ENCODE peak calls at places on chromosome 22, in six cellular contexts. K is lower lobe of right lung, C is endothelial cell, U is epithelial cell of proximal tubule, W is body of pancreas, B is Caco-2. X is an unnamed sample.

GRCh38 chr22:49791682-49792081 is 36.0 kb downstream of the BRD1 start:
- DNase-seq in K (no peak), C (no peak), U (no peak), W (no peak), B (no peak), X (no peak)

GRCh38 chr22:25702046-25702445 is 39.9 kb upstream of the MYO18B start:
- DNase-seq in K (no peak), C (no peak), U (no peak), W (no peak), B (no peak), X (no peak)

GRCh38 chr22:19178065-19178658 is 374 bp downstream of the SLC25A1 start:
- DNase-seq in K (peak; percentile 74), C (peak; percentile 48), U (no peak), W (peak; percentile 63), B (peak; percentile 73), X (peak; percentile 73)

GRCh38 chr22:24592846-24593809 is at the start of gene LRRC75B:
- DNase-seq in K (peak; percentile 91), C (peak; percentile 83), U (no peak), W (peak; percentile 84), B (peak; percentile 95), X (peak; percentile 89)

GRCh38 chr22:44615602-44616180 is 86.3 kb upstream of the PRR5 start:
- DNase-seq in K (peak; percentile 21), C (no peak), U (no peak), W (no peak), B (no peak), X (no peak)

GRCh38 chr22:44430716-44431115 is 67.3 kb downstream of the RTL6 start:
- DNase-seq in K (no peak), C (no peak), U (no peak), W (no peak), B (no peak), X (no peak)

GRCh38 chr22:49255154-49255553 is 572.5 kb downstream of the BRD1 start:
- DNase-seq in K (no peak), C (no peak), U (no peak), W (no peak), B (no peak), X (no peak)

GRCh38 chr22:27512283-27512761 is 289.2 kb downstream of the MN1 start:
- DNase-seq in K (peak; percentile 61), C (no peak), U (no peak), W (peak; percentile 63), B (no peak), X (no peak)

GRCh38 chr22:42596376-42596775 is 18.3 kb downstream of the POLDIP3 start:
- DNase-seq in K (no peak), C (no peak), U (no peak), W (no peak), B (no peak), X (no peak)

GRCh38 chr22:33119044-33119443 is 60.9 kb upstream of the SYN3 start:
- DNase-seq in K (no peak), C (no peak), U (no peak), W (no peak), B (no peak), X (no peak)

GRCh38 chr22:31944700-31945477 is 554 bp downstream of the YWHAH start:
- DNase-seq in K (peak; percentile 49), C (peak; percentile 37), U (no peak), W (peak; percentile 55), B (peak; percentile 59), X (peak; percentile 33)

GRCh38 chr22:33126881-33127280 is 68.7 kb upstream of the SYN3 start:
- DNase-seq in K (no peak), C (no peak), U (no peak), W (no peak), B (peak; percentile 12), X (no peak)

GRCh38 chr22:44520695-44521094 is 22.7 kb upstream of the RTL6 start:
- DNase-seq in K (no peak), C (no peak), U (no peak), W (no peak), B (no peak), X (no peak)

GRCh38 chr22:24066260-24066659 is 55.2 kb downstream of the CABIN1 start:
- DNase-seq in K (no peak), C (no peak), U (no peak), W (no peak), B (no peak), X (no peak)

GRCh38 chr22:49937758-49938564 is 19.5 kb downstream of the CRELD2 start:
- DNase-seq in K (no peak), C (peak; percentile 80), U (no peak), W (no peak), B (no peak), X (no peak)

GRCh38 chr22:49086181-49086580 is 741.5 kb downstream of the BRD1 start:
- DNase-seq in K (no peak), C (no peak), U (no peak), W (no peak), B (no peak), X (no peak)

GRCh38 chr22:33579448-33580093 is 340.7 kb downstream of the LARGE1 start:
- DNase-seq in K (no peak), C (peak; percentile 85), U (no peak), W (peak; percentile 76), B (peak; percentile 85), X (peak; percentile 69)

GRCh38 chr22:36971305-36971704 is 47.9 kb downstream of the TST start:
- DNase-seq in K (no peak), C (no peak), U (no peak), W (no peak), B (no peak), X (no peak)

GRCh38 chr22:43050995-43051394 is 36.0 kb upstream of the PACSIN2 start:
- DNase-seq in K (no peak), C (no peak), U (no peak), W (no peak), B (peak; percentile 21), X (no peak)

GRCh38 chr22:26887456-26887855 is 230.1 kb downstream of the MIAT start:
- DNase-seq in K (no peak), C (no peak), U (peak; percentile 79), W (no peak), B (no peak), X (no peak)

GRCh38 chr22:44372611-44373010 is 59.9 kb upstream of the SHISAL1 start:
- DNase-seq in K (no peak), C (no peak), U (no peak), W (no peak), B (no peak), X (no peak)

GRCh38 chr22:30031764-30032468 is 48.3 kb upstream of the HORMAD2 start:
- DNase-seq in K (no peak), C (no peak), U (no peak), W (no peak), B (no peak), X (no peak)

GRCh38 chr22:35450824-35451541 is 51.0 kb downstream of the MCM5 start:
- DNase-seq in K (no peak), C (no peak), U (no peak), W (no peak), B (no peak), X (no peak)

GRCh38 chr22:49954991-49955580 is 5.5 kb upstream of the PIM3 start:
- DNase-seq in K (peak; percentile 54), C (no peak), U (no peak), W (no peak), B (no peak), X (no peak)

GRCh38 chr22:44291265-44292006 is 21.3 kb downstream of the SHISAL1 start:
- DNase-seq in K (no peak), C (no peak), U (no peak), W (no peak), B (no peak), X (no peak)

GRCh38 chr22:17943533-17944204 is 80.7 kb downstream of the MICAL3 start:
- DNase-seq in K (no peak), C (no peak), U (no peak), W (peak; percentile 44), B (no peak), X (no peak)

GRCh38 chr22:42376721-42377177 is 55.5 kb downstream of the NFAM1 start:
- DNase-seq in K (peak; percentile 73), C (no peak), U (peak; percentile 52), W (peak; percentile 28), B (peak; percentile 32), X (peak; percentile 64)

GRCh38 chr22:49620666-49621065 is 207.0 kb downstream of the BRD1 start:
- DNase-seq in K (peak; percentile 35), C (no peak), U (no peak), W (no peak), B (no peak), X (no peak)

DNA sequence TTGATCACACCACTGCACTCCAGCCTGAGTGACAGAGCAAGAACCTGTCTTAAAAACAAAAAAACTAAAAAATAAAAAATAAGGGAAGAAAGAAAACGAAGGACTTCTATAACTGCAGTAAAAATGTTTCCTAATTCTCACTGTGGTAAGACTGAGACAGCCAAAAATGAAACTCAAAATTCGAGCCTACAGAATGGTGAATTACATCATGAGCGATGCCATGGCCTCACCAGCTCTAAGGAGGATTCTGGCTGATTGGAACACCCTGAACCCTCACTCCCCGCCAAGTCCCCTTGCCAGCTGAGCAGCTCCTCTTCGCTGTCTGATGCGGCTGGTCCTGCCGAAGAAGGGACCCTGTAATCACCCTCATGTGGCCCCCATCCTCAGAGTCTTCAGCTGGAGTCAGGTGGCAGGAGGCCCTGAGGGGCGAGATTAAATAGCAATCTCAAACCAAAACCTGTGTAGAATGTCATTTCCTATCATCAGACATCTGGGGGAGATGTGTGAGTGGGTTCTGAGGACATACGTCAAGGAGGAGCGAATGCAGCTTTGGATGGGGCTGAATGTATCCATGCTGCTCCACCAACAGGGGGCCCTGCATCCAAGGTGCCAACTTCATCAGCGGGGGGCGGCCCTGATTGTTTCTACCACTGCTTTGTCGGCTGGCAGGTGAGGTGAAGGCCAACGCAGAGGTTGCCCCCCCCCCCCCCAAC is 29.2 kb downstream of the PDGFB start:
- DNase-seq in K (peak; percentile 37), C (no peak), U (no peak), W (no peak), B (no peak), X (no peak)
- TF ChIP-seq CTCF in K (peak; percentile 34), C (peak; percentile 44), U (peak; percentile 48), W (peak; percentile 35), B (peak; percentile 40), X (peak; percentile 41)

GRCh38 chr22:41341990-41342389 is 39.8 kb upstream of the TEF start:
- DNase-seq in K (no peak), C (no peak), U (no peak), W (no peak), B (no peak), X (no peak)
- TF ChIP-seq CTCF in K (no peak), C (no peak), U (no peak), W (no peak), B (no peak), X (no peak)

GRCh38 chr22:46262449-46263207 is 515 bp downstream of the PKDREJ start:
- DNase-seq in K (peak; percentile 84), C (peak; percentile 69), U (no peak), W (peak; percentile 55), B (no peak), X (peak; percentile 50)
- TF ChIP-seq CTCF in K (peak; percentile 40), C (peak; percentile 20), U (peak; percentile 9), W (no peak), B (no peak), X (peak; percentile 9)

GRCh38 chr22:22237521-22237920 is 7.1 kb upstream of the VPREB1 start:
- DNase-seq in K (no peak), C (no peak), U (no peak), W (no peak), B (no peak), X (no peak)

GRCh38 chr22:22239311-22239939 is 5.2 kb upstream of the VPREB1 start:
- DNase-seq in K (no peak), C (no peak), U (no peak), W (no peak), B (no peak), X (no peak)

GRCh38 chr22:22233081-22233480 is 11.5 kb upstream of the VPREB1 start:
- DNase-seq in K (no peak), C (no peak), U (no peak), W (no peak), B (no peak), X (no peak)

GRCh38 chr22:22230438-22230837 is 14.1 kb upstream of the VPREB1 start:
- DNase-seq in K (no peak), C (no peak), U (no peak), W (no peak), B (no peak), X (no peak)

GRCh38 chr22:22235564-22235963 is 9.0 kb upstream of the VPREB1 start:
- DNase-seq in K (no peak), C (peak; percentile 33), U (peak; percentile 7), W (peak; percentile 47), B (no peak), X (peak; percentile 46)
- TF ChIP-seq CTCF in K (peak; percentile 60), C (peak; percentile 75), U (peak; percentile 80), W (peak; percentile 30), B (peak; percentile 30), X (peak; percentile 43)